ENCODE peak calls at places on chromosome 9, in six cellular contexts. W is HCT116, Q is SK-N-SH, F is Panc1, N is HepG2, X is H1. V is an unnamed sample.

GRCh38 chr9:79060726-79061125 is 511.0 kb upstream of the TLE4 start:
- DNase-seq in W (no peak), Q (no peak), F (no peak), N (no peak), X (no peak), V (no peak)

GRCh38 chr9:136644343-136644592 is 18.4 kb upstream of the EGFL7 start:
- DNase-seq in W (no peak), Q (no peak), F (no peak), N (no peak), X (no peak), V (no peak)

GRCh38 chr9:12368569-12368968 is 324.6 kb upstream of the TYRP1 start:
- DNase-seq in W (no peak), Q (no peak), F (no peak), N (no peak), X (no peak), V (no peak)

GRCh38 chr9:23537192-23538059 is 288.6 kb downstream of the ELAVL2 start:
- DNase-seq in W (no peak), Q (no peak), F (no peak), N (peak; percentile 2), X (peak; percentile 56), V (no peak)

GRCh38 chr9:134384811-134385479 is 58.7 kb downstream of the RXRA start:
- DNase-seq in W (no peak), Q (no peak), F (no peak), N (no peak), X (no peak), V (no peak)

GRCh38 chr9:98288876-98289275 is 33.4 kb upstream of the TBC1D2 start:
- DNase-seq in W (no peak), Q (no peak), F (no peak), N (peak; percentile 10), X (no peak), V (no peak)

GRCh38 chr9:36748322-36748899 is 175.7 kb downstream of the MELK start:
- DNase-seq in W (no peak), Q (no peak), F (no peak), N (no peak), X (peak; percentile 82), V (no peak)

GRCh38 chr9:133558191-133559126 is 24.0 kb downstream of the ADAMTSL2 start:
- DNase-seq in W (peak; percentile 54), Q (peak; percentile 91), F (no peak), N (peak; percentile 68), X (no peak), V (peak; percentile 32)

GRCh38 chr9:86534572-86535258 is 180.5 kb upstream of the TUT7 start:
- DNase-seq in W (no peak), Q (no peak), F (no peak), N (no peak), X (no peak), V (no peak)

GRCh38 chr9:35112257-35113020 is 3.2 kb downstream of the ATOSB start:
- DNase-seq in W (no peak), Q (no peak), F (no peak), N (no peak), X (no peak), V (no peak)

GRCh38 chr9:113519401-113520108 is 56.0 kb downstream of the RGS3 start:
- DNase-seq in W (no peak), Q (no peak), F (no peak), N (peak; percentile 33), X (no peak), V (no peak)

GRCh38 chr9:132350861-132351315 is 3.9 kb downstream of the SETX start:
- DNase-seq in W (no peak), Q (no peak), F (no peak), N (no peak), X (no peak), V (no peak)

GRCh38 chr9:106888992-106889631 is 26.1 kb downstream of the ZNF462 start:
- DNase-seq in W (no peak), Q (no peak), F (no peak), N (no peak), X (no peak), V (no peak)

GRCh38 chr9:91056917-91057316 is 255.3 kb downstream of the SYK start:
- DNase-seq in W (no peak), Q (no peak), F (no peak), N (no peak), X (no peak), V (no peak)

GRCh38 chr9:70392189-70392588 is 22.3 kb downstream of the KLF9 start:
- DNase-seq in W (no peak), Q (peak; percentile 34), F (no peak), N (no peak), X (no peak), V (no peak)

GRCh38 chr9:124259273-124260078 is 1.7 kb downstream of the NEK6 start:
- DNase-seq in W (peak; percentile 54), Q (no peak), F (no peak), N (peak; percentile 91), X (no peak), V (no peak)

GRCh38 chr9:119114681-119115080 is 254.6 kb downstream of the BRINP1 start:
- DNase-seq in W (no peak), Q (no peak), F (no peak), N (no peak), X (no peak), V (no peak)

GRCh38 chr9:83706703-83707517 is 848 bp downstream of the UBQLN1 start:
- DNase-seq in W (no peak), Q (peak; percentile 72), F (no peak), N (peak; percentile 30), X (peak; percentile 70), V (no peak)

GRCh38 chr9:77899679-77900354 is 131.8 kb downstream of the GNAQ start:
- DNase-seq in W (no peak), Q (no peak), F (no peak), N (no peak), X (no peak), V (no peak)

GRCh38 chr9:14315754-14316573 is 2.0 kb upstream of the NFIB start:
- DNase-seq in W (no peak), Q (peak; percentile 58), F (no peak), N (no peak), X (peak; percentile 77), V (no peak)

GRCh38 chr9:103734471-103734870 is 359.6 kb upstream of the SMC2 start:
- DNase-seq in W (no peak), Q (no peak), F (no peak), N (no peak), X (no peak), V (no peak)

GRCh38 chr9:104025109-104025508 is 69.0 kb upstream of the SMC2 start:
- DNase-seq in W (no peak), Q (no peak), F (no peak), N (no peak), X (no peak), V (no peak)

GRCh38 chr9:130042931-130043653 is at the start of gene FNBP1:
- DNase-seq in W (no peak), Q (peak; percentile 99), F (no peak), N (peak; percentile 56), X (peak; percentile 85), V (no peak)

GRCh38 chr9:109520475-109521132 is 22.5 kb upstream of the PTPN3 start:
- DNase-seq in W (peak; percentile 72), Q (peak; percentile 69), F (peak; percentile 75), N (peak; percentile 69), X (peak; percentile 80), V (peak; percentile 27)

GRCh38 chr9:135216236-135216635 is 128.8 kb downstream of the OLFM1 start:
- DNase-seq in W (no peak), Q (no peak), F (no peak), N (no peak), X (no peak), V (no peak)

DNA sequence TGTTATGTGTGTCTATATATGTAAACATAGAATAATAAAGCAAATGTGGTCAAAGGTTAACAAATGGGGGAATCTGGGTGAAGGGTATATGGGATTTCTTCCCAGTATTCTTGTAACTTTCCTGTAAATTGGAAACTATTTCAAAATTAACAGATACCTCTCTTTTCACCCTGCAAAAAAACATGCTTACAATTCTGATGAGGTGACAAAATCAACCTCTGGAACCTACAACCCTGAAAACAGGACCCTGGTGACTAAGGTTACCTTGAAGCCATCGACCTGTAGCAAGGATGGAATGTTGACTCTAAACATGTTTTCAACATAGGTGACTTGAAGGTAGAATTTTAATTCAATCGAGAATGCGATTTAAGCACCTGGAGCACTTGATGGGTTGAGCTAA is 5.9 kb upstream of the SPTAN1 start:
- DNase-seq in W (no peak), Q (no peak), F (no peak), N (no peak), X (no peak), V (no peak)
- TF ChIP-seq SIN3A in W (no peak), Q (no peak), F (no peak), N (no peak), X (no peak), V (no peak)

DNA sequence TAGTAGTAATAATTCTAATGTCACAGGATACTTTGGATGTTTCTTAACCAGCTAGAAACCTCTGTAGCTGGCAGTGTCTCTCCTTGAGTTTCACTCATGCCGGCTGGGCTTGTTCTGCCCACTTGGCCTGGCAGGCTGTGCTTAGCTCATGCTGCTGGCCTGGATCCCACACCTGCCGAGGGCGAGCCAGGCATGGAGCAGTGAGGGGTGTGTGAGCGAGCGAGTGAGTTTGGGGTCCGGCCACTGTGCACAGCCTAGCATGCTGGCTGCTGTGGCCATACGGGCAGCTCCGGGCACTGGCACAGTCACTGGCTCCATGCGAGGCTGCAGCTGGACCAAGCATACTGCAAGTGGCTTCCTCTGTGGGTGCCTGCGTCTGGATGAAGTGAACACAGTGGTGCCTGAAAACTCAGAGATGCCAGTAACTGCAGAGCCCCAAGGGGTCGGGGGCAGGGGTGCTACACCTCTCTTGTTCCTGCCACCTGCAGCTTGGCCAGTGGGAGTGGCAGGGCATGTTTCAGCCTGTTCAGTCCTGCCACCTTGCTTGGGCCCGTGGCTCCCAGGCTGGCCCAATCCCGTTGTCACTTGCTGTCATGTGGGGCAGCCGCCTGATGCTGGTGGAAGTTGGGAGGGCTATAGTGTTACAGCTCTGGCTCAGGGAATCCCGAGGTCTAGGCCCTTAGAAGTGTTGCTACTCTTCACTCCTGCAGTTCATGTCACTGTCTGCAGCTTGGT is 9.9 kb downstream of the FSD1L start:
- DNase-seq in W (no peak), Q (no peak), F (no peak), N (no peak), X (no peak), V (no peak)
- TF ChIP-seq SIN3A in W (no peak), Q (no peak), F (no peak), N (no peak), X (no peak), V (no peak)

DNA sequence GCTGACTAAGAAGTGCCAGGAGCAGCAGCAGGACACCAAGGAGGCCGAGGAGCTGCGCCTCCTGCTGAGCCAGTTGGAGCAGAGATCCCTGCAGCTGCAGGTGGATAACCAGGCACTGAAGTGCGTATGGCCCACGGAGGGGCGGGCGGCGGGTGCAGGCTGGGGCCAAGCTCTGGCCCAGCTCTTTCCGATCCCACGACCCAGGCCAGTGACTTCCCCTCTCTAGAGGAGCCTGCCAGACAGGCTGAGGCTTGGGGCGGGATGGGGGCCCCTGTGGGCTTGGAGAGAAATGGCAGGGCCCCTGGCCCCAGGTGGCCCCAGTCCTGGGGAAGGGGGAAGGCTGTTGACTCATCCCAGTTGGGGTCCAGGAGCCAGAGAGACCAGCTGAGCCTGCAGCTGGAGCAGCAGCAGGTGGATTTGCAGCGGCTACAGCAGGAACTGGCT is 3.6 kb downstream of the PTRH1 start:
- DNase-seq in W (no peak), Q (no peak), F (no peak), N (no peak), X (no peak), V (no peak)
- TF ChIP-seq SIN3A in W (no peak), Q (no peak), F (no peak), N (no peak), X (no peak), V (no peak)

GRCh38 chr9:115614931-115615401 is 497.0 kb upstream of the TNC start:
- DNase-seq in W (no peak), Q (no peak), F (no peak), N (no peak), X (no peak), V (no peak)
- TF ChIP-seq SIN3A in W (no peak), Q (no peak), F (no peak), N (no peak), X (no peak), V (no peak)

V was measured in GM12878.